ENCODE peak calls at places on chromosomes 13 and 19, in six cellular contexts. One of them, this sample, is unnamed.

GRCh38 chr13:97753942-97754670 is 199.4 kb upstream of the IPO5 start:
- DNase-seq in HCT116: no peak
- DNase-seq in GM12878: no peak
- DNase-seq in K562: peak; percentile 13
- DNase-seq in HepG2: no peak
- DNase-seq in NT2/D1: no peak
- DNase-seq in this sample: no peak

GRCh38 chr13:29548722-29549446 is 46.6 kb downstream of the SLC7A1 start:
- DNase-seq in HCT116: no peak
- DNase-seq in GM12878: no peak
- DNase-seq in K562: no peak
- DNase-seq in HepG2: no peak
- DNase-seq in NT2/D1: no peak
- DNase-seq in this sample: no peak

GRCh38 chr19:42601811-42602443 is 7.2 kb upstream of the CEACAM8 start:
- DNase-seq in HCT116: no peak
- DNase-seq in GM12878: no peak
- DNase-seq in K562: peak; percentile 39
- DNase-seq in HepG2: peak; percentile 9
- DNase-seq in NT2/D1: peak; percentile 20
- DNase-seq in this sample: no peak

GRCh38 chr13:76884571-76885202 is 1.5 kb downstream of the KCTD12 start:
- DNase-seq in HCT116: no peak
- DNase-seq in GM12878: no peak
- DNase-seq in K562: no peak
- DNase-seq in HepG2: no peak
- DNase-seq in NT2/D1: no peak
- DNase-seq in this sample: no peak

GRCh38 chr13:84812789-84813188 is 930.5 kb upstream of the SLITRK1 start:
- DNase-seq in HCT116: no peak
- DNase-seq in GM12878: no peak
- DNase-seq in K562: no peak
- DNase-seq in HepG2: no peak
- DNase-seq in NT2/D1: no peak
- DNase-seq in this sample: no peak

GRCh38 chr13:37194428-37194861 is 89.0 kb upstream of the CSNK1A1L start:
- DNase-seq in HCT116: no peak
- DNase-seq in GM12878: no peak
- DNase-seq in K562: no peak
- DNase-seq in HepG2: no peak
- DNase-seq in NT2/D1: no peak
- DNase-seq in this sample: no peak

GRCh38 chr19:30120860-30121484 is 178.9 kb downstream of the URI1 start:
- DNase-seq in HCT116: no peak
- DNase-seq in GM12878: no peak
- DNase-seq in K562: no peak
- DNase-seq in HepG2: no peak
- DNase-seq in NT2/D1: no peak
- DNase-seq in this sample: no peak

GRCh38 chr13:29428310-29428991 is 167.0 kb downstream of the SLC7A1 start:
- DNase-seq in HCT116: peak; percentile 6
- DNase-seq in GM12878: no peak
- DNase-seq in K562: no peak
- DNase-seq in HepG2: no peak
- DNase-seq in NT2/D1: peak; percentile 36
- DNase-seq in this sample: peak; percentile 25

GRCh38 chr19:7852851-7853759 is 21.1 kb downstream of the PRR36 start:
- DNase-seq in HCT116: peak; percentile 85
- DNase-seq in GM12878: no peak
- DNase-seq in K562: peak; percentile 96
- DNase-seq in HepG2: peak; percentile 90
- DNase-seq in NT2/D1: no peak
- DNase-seq in this sample: no peak

GRCh38 chr19:10260141-10260584 is 8.1 kb downstream of the MRPL4 start:
- DNase-seq in HCT116: peak; percentile 23
- DNase-seq in GM12878: no peak
- DNase-seq in K562: no peak
- DNase-seq in HepG2: peak; percentile 30
- DNase-seq in NT2/D1: no peak
- DNase-seq in this sample: no peak

GRCh38 chr19:54608205-54608604 is 14.8 kb downstream of the LILRA1 start:
- DNase-seq in HCT116: no peak
- DNase-seq in GM12878: no peak
- DNase-seq in K562: no peak
- DNase-seq in HepG2: no peak
- DNase-seq in NT2/D1: no peak
- DNase-seq in this sample: no peak

GRCh38 chr13:84121456-84121855 is 239.2 kb upstream of the SLITRK1 start:
- DNase-seq in HCT116: no peak
- DNase-seq in GM12878: no peak
- DNase-seq in K562: no peak
- DNase-seq in HepG2: no peak
- DNase-seq in NT2/D1: no peak
- DNase-seq in this sample: no peak

GRCh38 chr13:114096811-114097503 is 35.5 kb downstream of the RASA3 start:
- DNase-seq in HCT116: no peak
- DNase-seq in GM12878: no peak
- DNase-seq in K562: no peak
- DNase-seq in HepG2: no peak
- DNase-seq in NT2/D1: no peak
- DNase-seq in this sample: no peak

GRCh38 chr13:33639158-33639557 is 178.8 kb upstream of the RFC3 start:
- DNase-seq in HCT116: no peak
- DNase-seq in GM12878: no peak
- DNase-seq in K562: no peak
- DNase-seq in HepG2: peak; percentile 66
- DNase-seq in NT2/D1: no peak
- DNase-seq in this sample: no peak

GRCh38 chr13:51148952-51149573 is 38.0 kb upstream of the C13orf42 start:
- DNase-seq in HCT116: peak; percentile 34
- DNase-seq in GM12878: no peak
- DNase-seq in K562: no peak
- DNase-seq in HepG2: no peak
- DNase-seq in NT2/D1: no peak
- DNase-seq in this sample: no peak

GRCh38 chr19:39385629-39386411 is 5.1 kb downstream of the PAF1 start:
- DNase-seq in HCT116: no peak
- DNase-seq in GM12878: no peak
- DNase-seq in K562: no peak
- DNase-seq in HepG2: no peak
- DNase-seq in NT2/D1: no peak
- DNase-seq in this sample: no peak

GRCh38 chr13:46656786-46657185 is 103.8 kb downstream of the LRCH1 start:
- DNase-seq in HCT116: no peak
- DNase-seq in GM12878: no peak
- DNase-seq in K562: no peak
- DNase-seq in HepG2: no peak
- DNase-seq in NT2/D1: no peak
- DNase-seq in this sample: no peak

GRCh38 chr13:75612354-75612753 is 23.8 kb upstream of the LMO7 start:
- DNase-seq in HCT116: no peak
- DNase-seq in GM12878: no peak
- DNase-seq in K562: no peak
- DNase-seq in HepG2: no peak
- DNase-seq in NT2/D1: no peak
- DNase-seq in this sample: no peak

GRCh38 chr13:21529102-21529893 is 70.2 kb upstream of the ZDHHC20 start:
- DNase-seq in HCT116: no peak
- DNase-seq in GM12878: no peak
- DNase-seq in K562: no peak
- DNase-seq in HepG2: no peak
- DNase-seq in NT2/D1: no peak
- DNase-seq in this sample: no peak

DNA sequence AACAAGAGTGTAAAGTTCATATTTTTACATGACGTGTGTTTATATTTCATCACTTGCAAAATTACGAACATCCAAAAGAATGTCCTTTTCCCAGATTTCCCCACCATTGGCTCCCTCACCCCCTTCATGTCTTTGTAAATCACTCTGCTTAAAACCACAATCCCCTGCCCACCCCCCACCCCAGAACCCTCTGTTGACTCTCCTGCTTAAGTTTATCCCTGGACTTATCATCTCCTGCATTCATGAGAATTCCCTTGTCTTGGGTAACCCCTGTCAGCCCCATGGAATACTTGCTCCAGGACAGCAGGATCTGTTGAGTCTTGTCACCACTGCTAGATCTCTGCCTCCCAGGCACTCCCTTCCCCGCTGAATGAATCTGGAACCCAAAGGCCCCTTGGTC is 109.9 kb downstream of the COL4A1 start:
- DNase-seq in HCT116: no peak
- DNase-seq in GM12878: no peak
- DNase-seq in K562: no peak
- DNase-seq in HepG2: peak; percentile 72
- DNase-seq in NT2/D1: no peak
- DNase-seq in this sample: no peak
- TF ChIP-seq ZNF274 in HCT116: no peak
- TF ChIP-seq ZNF274 in GM12878: no peak
- TF ChIP-seq ZNF274 in K562: no peak
- TF ChIP-seq ZNF274 in HepG2: no peak
- TF ChIP-seq ZNF274 in NT2/D1: no peak
- TF ChIP-seq ZNF274 in this sample: no peak

GRCh38 chr19:16824658-16825311 is 4.4 kb upstream of the SIN3B start:
- DNase-seq in HCT116: no peak
- DNase-seq in GM12878: no peak
- DNase-seq in K562: no peak
- DNase-seq in HepG2: no peak
- DNase-seq in NT2/D1: no peak
- DNase-seq in this sample: no peak

GRCh38 chr19:16828990-16829821 is at the start of gene SIN3B:
- DNase-seq in HCT116: peak; percentile 83
- DNase-seq in GM12878: peak; percentile 81
- DNase-seq in K562: peak; percentile 97
- DNase-seq in HepG2: peak; percentile 77
- DNase-seq in NT2/D1: peak; percentile 89
- DNase-seq in this sample: peak; percentile 95

GRCh38 chr19:16829822-16830289 is 658 bp downstream of the SIN3B start:
- DNase-seq in HCT116: no peak
- DNase-seq in GM12878: no peak
- DNase-seq in K562: peak; percentile 27
- DNase-seq in HepG2: no peak
- DNase-seq in NT2/D1: no peak
- DNase-seq in this sample: no peak

GRCh38 chr19:16822648-16823047 is 6.5 kb upstream of the SIN3B start:
- DNase-seq in HCT116: peak; percentile 21
- DNase-seq in GM12878: no peak
- DNase-seq in K562: no peak
- DNase-seq in HepG2: no peak
- DNase-seq in NT2/D1: no peak
- DNase-seq in this sample: no peak

GRCh38 chr19:16825312-16826168 is 3.7 kb upstream of the SIN3B start:
- DNase-seq in HCT116: no peak
- DNase-seq in GM12878: no peak
- DNase-seq in K562: no peak
- DNase-seq in HepG2: no peak
- DNase-seq in NT2/D1: peak; percentile 80
- DNase-seq in this sample: peak; percentile 54
- TF ChIP-seq ZNF274 in HCT116: no peak
- TF ChIP-seq ZNF274 in GM12878: no peak
- TF ChIP-seq ZNF274 in K562: no peak
- TF ChIP-seq ZNF274 in HepG2: no peak
- TF ChIP-seq ZNF274 in NT2/D1: no peak
- TF ChIP-seq ZNF274 in this sample: no peak

GRCh38 chr19:4327877-4328242 is 10.8 kb downstream of the STAP2 start:
- DNase-seq in HCT116: no peak
- DNase-seq in GM12878: no peak
- DNase-seq in K562: no peak
- DNase-seq in HepG2: no peak
- DNase-seq in NT2/D1: no peak
- DNase-seq in this sample: peak; percentile 87

GRCh38 chr19:4328243-4328990 is 10.2 kb downstream of the STAP2 start:
- DNase-seq in HCT116: peak; percentile 87
- DNase-seq in GM12878: peak; percentile 75
- DNase-seq in K562: peak; percentile 96
- DNase-seq in HepG2: no peak
- DNase-seq in NT2/D1: peak; percentile 94
- DNase-seq in this sample: peak; percentile 93

GRCh38 chr19:4327252-4327876 is 11.3 kb downstream of the STAP2 start:
- DNase-seq in HCT116: no peak
- DNase-seq in GM12878: no peak
- DNase-seq in K562: peak; percentile 91
- DNase-seq in HepG2: no peak
- DNase-seq in NT2/D1: peak; percentile 89
- DNase-seq in this sample: peak; percentile 98

GRCh38 chr19:4326837-4327251 is 11.8 kb downstream of the STAP2 start:
- DNase-seq in HCT116: no peak
- DNase-seq in GM12878: no peak
- DNase-seq in K562: peak; percentile 86
- DNase-seq in HepG2: no peak
- DNase-seq in NT2/D1: peak; percentile 40
- DNase-seq in this sample: no peak

DNA sequence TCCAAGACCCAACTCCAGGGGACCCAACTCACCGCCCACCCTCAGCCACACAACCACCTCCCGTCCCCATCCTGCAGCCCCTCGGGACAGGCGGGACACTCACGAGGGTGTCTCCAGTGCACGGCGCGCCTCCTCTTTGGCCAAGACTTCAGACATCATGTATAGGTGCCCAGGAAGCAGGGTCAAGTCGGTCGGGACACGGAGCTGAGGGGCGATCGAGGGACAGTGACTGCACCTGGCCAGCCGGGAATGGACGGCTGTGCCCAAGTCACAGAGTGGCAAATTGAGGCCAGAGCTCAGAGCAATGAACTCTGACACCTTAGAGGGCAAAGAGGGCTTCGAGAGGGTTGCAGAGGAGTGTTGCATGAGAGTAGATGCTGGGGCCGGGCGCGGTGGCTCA is 8.8 kb downstream of the STAP2 start:
- DNase-seq in HCT116: no peak
- DNase-seq in GM12878: no peak
- DNase-seq in K562: no peak
- DNase-seq in HepG2: no peak
- DNase-seq in NT2/D1: no peak
- DNase-seq in this sample: no peak
- TF ChIP-seq ZNF274 in HCT116: no peak
- TF ChIP-seq ZNF274 in GM12878: no peak
- TF ChIP-seq ZNF274 in K562: no peak
- TF ChIP-seq ZNF274 in HepG2: no peak
- TF ChIP-seq ZNF274 in NT2/D1: no peak
- TF ChIP-seq ZNF274 in this sample: no peak

GRCh38 chr13:43848250-43848649 is 31.3 kb downstream of the CCDC122 start:
- DNase-seq in HCT116: no peak
- DNase-seq in GM12878: no peak
- DNase-seq in K562: no peak
- DNase-seq in HepG2: peak; percentile 76
- DNase-seq in NT2/D1: no peak
- DNase-seq in this sample: no peak
- TF ChIP-seq ZNF274 in HCT116: no peak
- TF ChIP-seq ZNF274 in GM12878: no peak
- TF ChIP-seq ZNF274 in K562: no peak
- TF ChIP-seq ZNF274 in HepG2: no peak
- TF ChIP-seq ZNF274 in NT2/D1: no peak
- TF ChIP-seq ZNF274 in this sample: no peak